ENCODE peak calls at places on chromosomes 2 and 18, in four cellular contexts. C, P, L and U are unnamed samples.

GRCh38 chr18:49174478-49174877 is 223.7 kb upstream of the SMAD7 start:
- DNase-seq in C (no peak), P (no peak), L (peak; percentile 14), U (peak; percentile 34)

GRCh38 chr2:128368437-128369125 is 49.9 kb upstream of the HS6ST1 start:
- DNase-seq in C (no peak), P (no peak), L (no peak), U (no peak)

GRCh38 chr18:55079067-55079466 is 119.8 kb upstream of the CCDC68 start:
- DNase-seq in C (no peak), P (no peak), L (no peak), U (no peak)

GRCh38 chr2:231926180-231926741 is at the start of gene NPPC:
- DNase-seq in C (peak; percentile 40), P (peak; percentile 48), L (peak; percentile 39), U (peak; percentile 84)

GRCh38 chr2:221235941-221236340 is 336.2 kb downstream of the EPHA4 start:
- DNase-seq in C (no peak), P (no peak), L (no peak), U (no peak)

GRCh38 chr2:26605969-26606846 is 35.0 kb downstream of the CIB4 start:
- DNase-seq in C (no peak), P (no peak), L (no peak), U (no peak)

GRCh38 chr2:121220995-121221394 is 64.0 kb downstream of the TFCP2L1 start:
- DNase-seq in C (no peak), P (no peak), L (peak; percentile 62), U (no peak)

GRCh38 chr2:43184339-43184895 is 42.0 kb downstream of the ZFP36L2 start:
- DNase-seq in C (no peak), P (no peak), L (peak; percentile 88), U (peak; percentile 70)

GRCh38 chr2:158228943-158229508 is 127.3 kb downstream of the UPP2 start:
- DNase-seq in C (no peak), P (no peak), L (no peak), U (no peak)